ENCODE peak calls at places on chromosomes 1 and 21, in four cellular contexts. X is SK-N-SH, T is IMR-90, A is HepG2. P is an unnamed sample.

GRCh38 chr1:34792868-34793727 is at the start of gene GJA4:
- DNase-seq in A (no peak), X (peak), T (no peak), P (no peak)

GRCh38 chr1:54884768-54885167 is 2.2 kb downstream of the DHCR24 start:
- DNase-seq in A (no peak), X (no peak), T (no peak), P (no peak)

GRCh38 chr1:28296401-28297220 is 32.2 kb upstream of the MED18 start:
- DNase-seq in X (no peak), A (peak), T (no peak), P (peak)

GRCh38 chr1:22626219-22626902 is 10.1 kb upstream of the C1QA start:
- DNase-seq in T (no peak), A (no peak), X (no peak), P (no peak)

GRCh38 chr1:59238993-59239392 is 57.9 kb upstream of the FGGY start:
- DNase-seq in A (no peak), T (no peak), X (no peak), P (no peak)

GRCh38 chr1:213704941-213705340 is 282.8 kb upstream of the PROX1 start:
- DNase-seq in A (no peak), T (no peak), X (no peak), P (no peak)

GRCh38 chr1:179127163-179127895 is 45.5 kb downstream of the TOR3A start:
- DNase-seq in T (peak), A (no peak), X (no peak), P (no peak)

GRCh38 chr1:228211091-228211870 is 3.4 kb downstream of the OBSCN start:
- DNase-seq in A (no peak), X (no peak), T (no peak), P (no peak)

GRCh38 chr1:50420283-50420682 is 3.0 kb downstream of the DMRTA2 start:
- DNase-seq in A (no peak), X (peak), T (no peak), P (no peak)

GRCh38 chr1:212477680-212478466 is 45.2 kb downstream of the NENF start:
- DNase-seq in A (no peak), X (no peak), T (no peak), P (no peak)

GRCh38 chr1:41381691-41382530 is 20.7 kb downstream of the FOXO6 start:
- DNase-seq in A (no peak), X (peak), T (no peak), P (no peak)

GRCh38 chr1:223141021-223141420 is 2.0 kb downstream of the TLR5 start:
- DNase-seq in T (peak), A (no peak), X (no peak), P (no peak)

GRCh38 chr1:6486433-6487011 is 4.9 kb downstream of the PLEKHG5 start:
- DNase-seq in X (peak), T (peak), A (peak), P (peak)

GRCh38 chr1:21491483-21492170 is 17.6 kb upstream of the ALPL start:
- DNase-seq in A (no peak), X (no peak), T (no peak), P (no peak)
- TF ChIP-seq RFX5 in A (no peak), X (no peak), T (no peak), P (no peak)

DNA sequence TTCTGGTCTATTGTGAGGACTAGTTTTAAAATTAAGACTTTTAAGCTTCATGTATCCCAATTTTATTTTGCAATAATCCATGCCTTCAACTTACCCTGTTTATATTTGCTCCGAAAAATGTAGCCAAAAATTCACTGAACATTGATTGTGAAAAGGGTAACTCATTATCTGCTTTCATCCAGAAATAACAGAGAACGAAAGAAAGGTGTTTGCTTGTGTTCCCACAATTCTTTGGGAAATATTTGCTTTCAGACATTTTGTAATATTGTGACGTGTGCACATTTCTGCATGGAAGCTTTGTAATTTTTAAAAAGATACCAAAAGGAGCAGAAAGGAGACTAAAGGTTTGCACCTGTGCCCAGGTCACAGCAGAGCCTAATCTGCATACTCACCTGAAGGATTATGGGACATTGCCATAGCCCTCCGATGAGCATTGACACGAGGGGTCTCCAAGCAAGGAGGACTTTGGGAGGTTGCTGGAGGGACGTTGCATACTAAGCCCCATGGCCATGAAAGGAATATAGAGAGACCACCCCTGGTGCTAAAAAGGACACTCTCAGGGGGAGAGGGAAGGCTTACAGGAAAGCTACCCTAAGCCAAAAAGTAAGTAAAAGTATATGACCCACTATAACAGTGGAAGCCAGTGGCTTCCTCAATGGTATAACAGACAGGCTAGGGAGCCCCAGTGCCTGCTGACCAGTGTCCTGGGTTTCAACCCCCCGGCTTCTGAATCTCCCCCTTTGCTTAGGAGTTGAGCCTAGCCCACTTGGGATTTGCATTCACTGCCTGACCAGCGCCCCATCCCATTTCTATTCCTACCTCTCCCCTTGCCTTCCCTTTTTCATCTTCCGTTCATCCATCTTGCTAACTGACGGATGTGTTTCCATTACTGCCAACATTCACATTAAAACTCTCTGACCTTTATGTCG is 148.6 kb upstream of the ZC3H12A start:
- DNase-seq in X (no peak), T (no peak), A (no peak), P (peak)
- TF ChIP-seq RFX5 in X (no peak), T (no peak), A (no peak), P (no peak)

DNA sequence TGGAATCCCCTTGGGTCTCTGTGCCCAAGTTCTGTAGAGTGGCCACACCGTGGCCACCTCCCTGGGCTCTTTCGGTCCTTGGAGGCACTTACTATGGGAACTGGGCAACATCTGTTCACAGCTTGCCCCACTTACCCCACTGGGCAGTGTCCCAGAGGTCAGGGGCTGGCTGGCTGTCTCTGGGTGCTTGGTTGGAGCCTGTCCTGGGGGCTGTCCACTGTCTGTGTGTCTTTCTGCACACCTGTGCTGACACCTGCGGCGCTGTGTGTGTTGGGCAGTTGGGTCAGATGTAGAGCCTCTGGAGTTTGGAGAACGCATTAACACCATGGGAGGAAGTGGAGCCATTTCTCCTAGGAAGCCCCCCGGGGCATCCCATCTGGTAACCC is 1.3 kb upstream of the TMEM54 start:
- DNase-seq in X (no peak), A (no peak), T (no peak), P (no peak)
- TF ChIP-seq RFX5 in X (no peak), A (no peak), T (no peak), P (no peak)

GRCh38 chr1:61051455-61052392 is 30.6 kb upstream of the NFIA start:
- DNase-seq in X (no peak), A (no peak), T (no peak), P (no peak)

GRCh38 chr1:61049850-61050540 is 32.4 kb upstream of the NFIA start:
- DNase-seq in X (peak), A (peak), T (peak), P (peak)

GRCh38 chr1:61052393-61053280 is 29.7 kb upstream of the NFIA start:
- DNase-seq in T (no peak), A (no peak), X (no peak), P (peak)

GRCh38 chr1:61053281-61053711 is 29.1 kb upstream of the NFIA start:
- DNase-seq in X (no peak), T (no peak), A (no peak), P (no peak)

DNA sequence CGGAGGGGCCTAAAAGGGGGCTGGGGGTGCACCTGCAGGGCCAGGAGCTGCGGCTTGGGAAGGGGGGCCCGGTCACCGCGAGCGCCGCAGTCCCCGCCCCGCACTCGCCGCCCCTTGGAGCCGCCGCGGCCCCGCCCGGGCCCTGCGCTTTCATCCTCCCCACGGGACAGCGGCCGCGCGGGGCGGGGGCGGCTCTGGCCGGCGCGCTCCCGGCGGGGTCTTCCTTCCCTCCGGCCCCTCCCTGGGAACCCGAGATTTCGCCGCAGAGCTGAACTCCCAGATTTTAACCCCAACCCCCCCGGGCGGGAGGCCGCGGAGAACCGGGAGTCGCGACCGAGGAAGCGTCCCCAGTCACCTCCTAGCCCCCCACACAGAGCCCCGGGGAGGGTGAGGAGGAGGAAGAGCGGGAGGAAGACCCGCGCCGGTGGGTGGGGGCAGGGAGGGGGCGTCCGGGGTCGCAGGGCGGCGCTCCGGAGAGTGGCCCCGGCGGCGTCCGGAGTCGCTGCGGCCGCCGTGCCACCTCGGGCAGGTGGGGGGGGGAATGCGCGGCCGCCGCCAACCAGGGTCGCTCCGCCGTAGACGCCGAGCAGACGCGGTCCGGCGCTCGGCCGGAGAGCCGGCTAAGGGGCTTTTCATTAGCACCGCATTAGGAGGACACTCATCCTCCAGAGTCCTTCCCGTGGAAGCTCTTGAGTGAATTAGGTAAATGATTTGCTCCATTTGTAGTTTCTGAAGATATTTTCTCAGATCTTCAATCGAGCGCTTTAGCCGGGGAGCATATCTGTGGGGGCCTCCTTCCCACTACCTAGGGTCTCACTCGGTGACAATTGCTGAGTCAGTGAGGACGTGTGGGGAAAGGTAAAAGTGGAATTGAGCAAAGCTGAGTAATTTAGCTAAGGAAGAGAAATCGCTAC is 31.6 kb upstream of the NFIA start:
- DNase-seq in X (peak), T (no peak), A (no peak), P (no peak)
- TF ChIP-seq RFX5 in X (no peak), T (no peak), A (no peak), P (no peak)

GRCh38 chr1:202162049-202162417 is 1.6 kb upstream of the PTPN7 start:
- DNase-seq in A (no peak), X (no peak), T (no peak), P (no peak)
- TF ChIP-seq RFX5 in A (no peak), X (no peak), T (no peak), P (no peak)

DNA sequence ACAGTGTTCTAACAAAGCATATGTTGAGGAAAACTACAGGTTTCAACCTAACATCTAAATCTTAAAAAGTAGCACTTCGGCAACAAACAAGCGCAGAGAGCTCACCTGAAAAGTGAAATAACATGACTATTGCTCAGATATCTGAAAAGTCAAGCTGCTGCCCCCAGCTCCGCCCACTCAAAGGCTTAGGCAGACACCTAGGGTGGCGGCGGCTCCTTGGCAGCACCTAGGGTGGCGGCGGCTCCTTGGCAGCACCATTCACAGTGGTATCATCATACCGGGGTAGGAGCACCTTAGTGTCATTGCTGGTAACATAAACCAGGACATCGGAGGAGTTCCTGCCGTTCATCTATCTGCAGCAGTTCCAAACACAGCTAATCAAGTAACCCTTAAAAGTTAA is 4.2 kb upstream of the S100A12 start:
- DNase-seq in A (no peak), T (no peak), X (no peak), P (no peak)
- TF ChIP-seq RFX5 in A (no peak), T (no peak), X (no peak), P (no peak)

GRCh38 chr21:38793060-38793459 is 12.7 kb upstream of the ETS2 start:
- DNase-seq in X (no peak), T (no peak), A (no peak), P (no peak)
- TF ChIP-seq RFX5 in X (no peak), T (no peak), A (no peak), P (no peak)

P was measured in H1.